ENCODE peak calls at places on chromosomes 7 and 10, in seven cellular contexts. X is H1; Y is activated CD8-positive, alpha-beta memory T cell treated with anti-CD3 and anti-CD28 coated beads for 48 hours; T is SW480; S is NCI-H1694 treated with DMSO at 0.1 percent for 48 hours; G is A549; B is naive thymus-derived CD8-positive, alpha-beta T cell. W is an unnamed sample.

GRCh38 chr10:111360260-111360925 is 283.6 kb downstream of the ADRA2A start:
- DNase-seq in S (peak; percentile 22), G (no peak), X (peak; percentile 55), B (peak; percentile 1), T (peak; percentile 72), Y (no peak), W (peak; percentile 26)

GRCh38 chr10:30358206-30358605 is 9.1 kb upstream of the MTPAP start:
- DNase-seq in B (no peak), X (no peak), T (no peak), Y (no peak), S (no peak), G (no peak), W (no peak)

GRCh38 chr7:151632750-151633515 is 113.2 kb upstream of the RHEB start:
- DNase-seq in G (no peak), S (no peak), T (no peak), X (peak; percentile 68), B (peak; percentile 50), Y (peak; percentile 12), W (no peak)

GRCh38 chr10:63798599-63799498 is 277.6 kb downstream of the REEP3 start:
- DNase-seq in T (peak; percentile 37), B (no peak), Y (no peak), X (no peak), S (no peak), G (no peak), W (peak; percentile 41)

GRCh38 chr10:34780818-34781380 is 34.2 kb downstream of the PARD3 start:
- DNase-seq in X (no peak), S (no peak), B (no peak), Y (no peak), T (no peak), G (no peak), W (no peak)

GRCh38 chr7:67406941-67407340 is 410.3 kb downstream of the TYW1 start:
- DNase-seq in S (peak; percentile 18), Y (no peak), X (no peak), T (no peak), B (no peak), G (no peak), W (no peak)

GRCh38 chr7:156732091-156732621 is 91.6 kb downstream of the RNF32 start:
- DNase-seq in Y (no peak), T (no peak), G (no peak), S (no peak), X (no peak), B (no peak), W (no peak)

GRCh38 chr7:50149364-50149763 is 56.3 kb upstream of the ZPBP start:
- DNase-seq in S (no peak), Y (no peak), G (no peak), B (peak; percentile 35), T (no peak), X (no peak), W (no peak)

GRCh38 chr10:110512461-110513187 is 14.9 kb downstream of the DUSP5 start:
- DNase-seq in Y (no peak), B (no peak), X (no peak), T (peak; percentile 62), S (no peak), G (peak; percentile 59), W (no peak)

GRCh38 chr7:93715234-93715633 is 140.7 kb upstream of the CALCR start:
- DNase-seq in Y (no peak), G (peak; percentile 43), T (peak; percentile 76), B (no peak), S (peak; percentile 19), X (peak; percentile 74), W (peak; percentile 7)

GRCh38 chr7:1898628-1899185 is 228.6 kb downstream of the ELFN1 start:
- DNase-seq in S (no peak), G (no peak), B (no peak), Y (no peak), T (no peak), X (no peak), W (no peak)

GRCh38 chr7:7957513-7957912 is 11.1 kb upstream of the GLCCI1 start:
- DNase-seq in S (no peak), Y (no peak), B (no peak), G (no peak), T (no peak), X (no peak), W (no peak)

GRCh38 chr10:99374972-99375371 is 45.8 kb downstream of the CNNM1 start:
- DNase-seq in X (no peak), Y (no peak), T (no peak), G (no peak), S (no peak), B (no peak), W (no peak)

GRCh38 chr10:126749030-126749655 is 78.7 kb upstream of the C10orf90 start:
- DNase-seq in G (peak; percentile 55), B (no peak), X (peak; percentile 97), Y (no peak), S (no peak), T (peak; percentile 71), W (peak; percentile 37)

GRCh38 chr10:126731613-126731995 is 61.1 kb upstream of the C10orf90 start:
- DNase-seq in G (no peak), B (no peak), T (no peak), S (no peak), X (no peak), Y (no peak), W (no peak)

GRCh38 chr7:113339661-113340060 is 221.3 kb upstream of the SMIM30 start:
- DNase-seq in T (no peak), S (no peak), G (no peak), X (no peak), B (no peak), Y (no peak), W (no peak)

GRCh38 chr10:23111679-23112286 is 16.4 kb downstream of the MSRB2 start:
- DNase-seq in X (no peak), Y (no peak), B (no peak), T (no peak), G (no peak), S (no peak), W (no peak)

GRCh38 chr7:2151801-2152612 is 80.7 kb downstream of the MAD1L1 start:
- DNase-seq in G (no peak), T (no peak), X (no peak), S (no peak), B (no peak), Y (no peak), W (peak; percentile 68)

GRCh38 chr7:36538126-36538525 is 148.5 kb downstream of the ANLN start:
- DNase-seq in Y (no peak), X (no peak), S (no peak), G (no peak), T (no peak), B (no peak), W (no peak)

GRCh38 chr10:121525276-121526039 is 72.8 kb downstream of the FGFR2 start:
- DNase-seq in S (no peak), X (no peak), G (no peak), B (no peak), Y (no peak), T (no peak), W (no peak)

GRCh38 chr7:149849174-149849573 is 11.0 kb downstream of the ZNF862 start:
- DNase-seq in X (no peak), G (no peak), T (no peak), S (no peak), Y (no peak), B (no peak), W (no peak)

GRCh38 chr7:66629659-66630058 is 978 bp downstream of the KCTD7 start:
- DNase-seq in X (no peak), T (no peak), G (no peak), S (no peak), Y (no peak), B (no peak), W (no peak)

GRCh38 chr10:132790934-132791829 is 5.2 kb upstream of the NKX6-2 start:
- DNase-seq in T (no peak), Y (no peak), B (no peak), X (no peak), G (no peak), S (no peak), W (no peak)

GRCh38 chr7:15916666-15917388 is 230.3 kb upstream of the MEOX2 start:
- DNase-seq in T (no peak), Y (no peak), B (no peak), G (no peak), S (no peak), X (no peak), W (no peak)

GRCh38 chr10:132889091-132889490 is 53.3 kb downstream of the CFAP46 start:
- DNase-seq in S (no peak), T (no peak), B (no peak), X (no peak), G (no peak), Y (no peak), W (no peak)

GRCh38 chr7:106895246-106895864 is 30.3 kb downstream of the PIK3CG start:
- DNase-seq in S (no peak), B (no peak), G (no peak), X (no peak), T (no peak), Y (peak; percentile 22), W (no peak)

GRCh38 chr10:75110006-75110632 is 1.3 kb upstream of the SAMD8 start:
- DNase-seq in G (no peak), X (peak; percentile 44), T (no peak), S (no peak), B (no peak), Y (no peak), W (no peak)

GRCh38 chr7:143238289-143238995 is 16.6 kb downstream of the TAS2R40 start:
- DNase-seq in T (no peak), X (no peak), Y (no peak), G (no peak), B (no peak), S (no peak), W (no peak)